ENCODE peak calls at places on chromosomes 13 and 19, in four cellular contexts. One of them, this sample, is unnamed.

GRCh38 chr13:27425151-27425917 is 915 bp downstream of the GTF3A start:
- DNase-seq in tibial artery: no peak
- DNase-seq in neuronal stem cell: no peak
- DNase-seq in mucosa of descending colon: no peak
- DNase-seq in this sample: no peak

GRCh38 chr13:98664047-98664446 is 87.1 kb upstream of the STK24 start:
- DNase-seq in tibial artery: no peak
- DNase-seq in neuronal stem cell: no peak
- DNase-seq in mucosa of descending colon: no peak
- DNase-seq in this sample: no peak

GRCh38 chr19:33241530-33242101 is 16.0 kb upstream of the SLC7A10 start:
- DNase-seq in tibial artery: no peak
- DNase-seq in neuronal stem cell: no peak
- DNase-seq in mucosa of descending colon: peak; percentile 59
- DNase-seq in this sample: no peak

GRCh38 chr13:97810152-97810551 is 143.3 kb upstream of the IPO5 start:
- DNase-seq in tibial artery: no peak
- DNase-seq in neuronal stem cell: no peak
- DNase-seq in mucosa of descending colon: no peak
- DNase-seq in this sample: no peak

GRCh38 chr13:39362652-39363390 is 240.2 kb downstream of the LHFPL6 start:
- DNase-seq in tibial artery: no peak
- DNase-seq in neuronal stem cell: no peak
- DNase-seq in mucosa of descending colon: no peak
- DNase-seq in this sample: no peak

GRCh38 chr19:38003427-38004099 is 96.6 kb downstream of the SIPA1L3 start:
- DNase-seq in tibial artery: peak; percentile 81
- DNase-seq in neuronal stem cell: peak; percentile 61
- DNase-seq in mucosa of descending colon: peak; percentile 74
- DNase-seq in this sample: no peak

GRCh38 chr13:44004881-44005280 is 125.2 kb downstream of the LACC1 start:
- DNase-seq in tibial artery: no peak
- DNase-seq in neuronal stem cell: no peak
- DNase-seq in mucosa of descending colon: no peak
- DNase-seq in this sample: no peak

GRCh38 chr19:51441410-51442390 is 16.6 kb downstream of the SIGLEC8 start:
- DNase-seq in tibial artery: no peak
- DNase-seq in neuronal stem cell: no peak
- DNase-seq in mucosa of descending colon: peak; percentile 81
- DNase-seq in this sample: no peak

GRCh38 chr13:95185311-95185710 is 115.9 kb downstream of the ABCC4 start:
- DNase-seq in tibial artery: no peak
- DNase-seq in neuronal stem cell: no peak
- DNase-seq in mucosa of descending colon: no peak
- DNase-seq in this sample: no peak

GRCh38 chr19:8311461-8312260 is 3.5 kb upstream of the CD320 start:
- DNase-seq in tibial artery: peak; percentile 68
- DNase-seq in neuronal stem cell: no peak
- DNase-seq in mucosa of descending colon: peak; percentile 73
- DNase-seq in this sample: no peak

GRCh38 chr13:51221674-51222509 is at the start of gene FAM124A:
- DNase-seq in tibial artery: no peak
- DNase-seq in neuronal stem cell: peak; percentile 70
- DNase-seq in mucosa of descending colon: no peak
- DNase-seq in this sample: no peak

GRCh38 chr13:97849305-97849704 is 104.2 kb upstream of the IPO5 start:
- DNase-seq in tibial artery: no peak
- DNase-seq in neuronal stem cell: peak; percentile 4
- DNase-seq in mucosa of descending colon: no peak
- DNase-seq in this sample: no peak

GRCh38 chr13:93146584-93147292 is 79.9 kb upstream of the GPC6 start:
- DNase-seq in tibial artery: no peak
- DNase-seq in neuronal stem cell: no peak
- DNase-seq in mucosa of descending colon: no peak
- DNase-seq in this sample: no peak

GRCh38 chr13:113835461-113836274 is 28.2 kb downstream of the GAS6 start:
- DNase-seq in tibial artery: no peak
- DNase-seq in neuronal stem cell: no peak
- DNase-seq in mucosa of descending colon: peak; percentile 49
- DNase-seq in this sample: no peak

GRCh38 chr13:30766957-30767603 is 31.7 kb downstream of the ALOX5AP start:
- DNase-seq in tibial artery: no peak
- DNase-seq in neuronal stem cell: no peak
- DNase-seq in mucosa of descending colon: no peak
- DNase-seq in this sample: no peak

GRCh38 chr13:41402695-41403511 is 54.4 kb upstream of the RGCC start:
- DNase-seq in tibial artery: no peak
- DNase-seq in neuronal stem cell: no peak
- DNase-seq in mucosa of descending colon: no peak
- DNase-seq in this sample: no peak

GRCh38 chr19:46716672-46717033 is 261 bp downstream of the PRKD2 start:
- DNase-seq in tibial artery: no peak
- DNase-seq in neuronal stem cell: no peak
- DNase-seq in mucosa of descending colon: no peak
- DNase-seq in this sample: no peak

GRCh38 chr13:71412231-71412630 is 454.8 kb downstream of the DACH1 start:
- DNase-seq in tibial artery: no peak
- DNase-seq in neuronal stem cell: no peak
- DNase-seq in mucosa of descending colon: no peak
- DNase-seq in this sample: no peak

GRCh38 chr13:74056829-74057564 is 77.2 kb downstream of the KLF12 start:
- DNase-seq in tibial artery: no peak
- DNase-seq in neuronal stem cell: no peak
- DNase-seq in mucosa of descending colon: no peak
- DNase-seq in this sample: no peak

GRCh38 chr13:57832187-57832586 is 200.6 kb downstream of the PCDH17 start:
- DNase-seq in tibial artery: no peak
- DNase-seq in neuronal stem cell: no peak
- DNase-seq in mucosa of descending colon: no peak
- DNase-seq in this sample: no peak

GRCh38 chr19:37519890-37520289 is 13.2 kb downstream of the ZNF793 start:
- DNase-seq in tibial artery: no peak
- DNase-seq in neuronal stem cell: no peak
- DNase-seq in mucosa of descending colon: no peak
- DNase-seq in this sample: no peak

GRCh38 chr19:1395194-1396018 is 5.9 kb downstream of the GAMT start:
- DNase-seq in tibial artery: no peak
- DNase-seq in neuronal stem cell: no peak
- DNase-seq in mucosa of descending colon: no peak
- DNase-seq in this sample: no peak

GRCh38 chr13:46698910-46699460 is 98.0 kb downstream of the ESD start:
- DNase-seq in tibial artery: no peak
- DNase-seq in neuronal stem cell: no peak
- DNase-seq in mucosa of descending colon: no peak
- DNase-seq in this sample: no peak

GRCh38 chr13:106161186-106161585 is 374.3 kb downstream of the EFNB2 start:
- DNase-seq in tibial artery: no peak
- DNase-seq in neuronal stem cell: no peak
- DNase-seq in mucosa of descending colon: no peak
- DNase-seq in this sample: no peak

GRCh38 chr13:64684685-64685431 is 2545.3 kb downstream of the PCDH9 start:
- DNase-seq in tibial artery: no peak
- DNase-seq in neuronal stem cell: no peak
- DNase-seq in mucosa of descending colon: no peak
- DNase-seq in this sample: no peak

GRCh38 chr13:42747399-42747873 is 33.9 kb upstream of the FAM216B start:
- DNase-seq in tibial artery: no peak
- DNase-seq in neuronal stem cell: no peak
- DNase-seq in mucosa of descending colon: no peak
- DNase-seq in this sample: no peak

GRCh38 chr13:29379281-29379680 is 216.2 kb downstream of the SLC7A1 start:
- DNase-seq in tibial artery: no peak
- DNase-seq in neuronal stem cell: no peak
- DNase-seq in mucosa of descending colon: no peak
- DNase-seq in this sample: no peak

GRCh38 chr19:40831502-40832430 is 18.5 kb downstream of the CYP2A6 start:
- DNase-seq in tibial artery: no peak
- DNase-seq in neuronal stem cell: no peak
- DNase-seq in mucosa of descending colon: no peak
- DNase-seq in this sample: no peak

GRCh38 chr19:48578891-48579290 is 26.9 kb downstream of the SULT2B1 start:
- DNase-seq in tibial artery: no peak
- DNase-seq in neuronal stem cell: no peak
- DNase-seq in mucosa of descending colon: no peak
- DNase-seq in this sample: no peak

GRCh38 chr13:29893438-29893837 is 43.0 kb upstream of the UBL3 start:
- DNase-seq in tibial artery: no peak
- DNase-seq in neuronal stem cell: no peak
- DNase-seq in mucosa of descending colon: no peak
- DNase-seq in this sample: no peak

GRCh38 chr13:106052200-106052767 is 483.2 kb downstream of the EFNB2 start:
- DNase-seq in tibial artery: no peak
- DNase-seq in neuronal stem cell: no peak
- DNase-seq in mucosa of descending colon: no peak
- DNase-seq in this sample: no peak

GRCh38 chr13:110869805-110870706 is 44.8 kb downstream of the ANKRD10 start:
- DNase-seq in tibial artery: peak; percentile 98
- DNase-seq in neuronal stem cell: no peak
- DNase-seq in mucosa of descending colon: peak; percentile 80
- DNase-seq in this sample: peak; percentile 57

GRCh38 chr13:53151692-53152421 is 123.2 kb downstream of the OLFM4 start:
- DNase-seq in tibial artery: no peak
- DNase-seq in neuronal stem cell: peak; percentile 82
- DNase-seq in mucosa of descending colon: no peak
- DNase-seq in this sample: no peak

GRCh38 chr19:15934332-15935078 is at the start of gene CYP4F11:
- DNase-seq in tibial artery: peak; percentile 89
- DNase-seq in neuronal stem cell: no peak
- DNase-seq in mucosa of descending colon: peak; percentile 89
- DNase-seq in this sample: no peak
- H3K9me3 ChIP-seq in tibial artery: peaks cover 6% of the 10 kb centered on the region
- H3K9me3 ChIP-seq in neuronal stem cell: peaks cover 31% of the 10 kb centered on the region
- H3K9me3 ChIP-seq in mucosa of descending colon: no peaks in the 10 kb centered on the region
- H3K9me3 ChIP-seq in this sample: no peaks in the 10 kb centered on the region

DNA sequence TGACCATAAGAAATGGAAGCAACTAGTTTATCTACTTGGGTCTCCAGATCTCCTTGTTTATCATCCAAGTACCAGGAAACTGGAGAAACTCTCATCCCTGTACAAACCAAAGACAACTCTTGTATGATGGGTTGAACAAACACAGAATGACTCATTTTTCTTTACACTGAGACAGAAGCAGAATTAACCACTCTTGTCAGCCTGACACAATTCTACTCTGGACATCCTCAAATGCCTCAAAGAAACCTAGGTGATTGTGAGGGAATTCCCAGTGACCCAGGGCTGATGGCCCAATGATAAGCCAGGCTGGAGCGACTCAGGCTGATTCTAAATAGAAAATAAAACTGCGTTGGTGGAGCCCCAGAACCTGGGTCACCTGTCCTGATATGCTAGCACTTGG is 151.4 kb downstream of the ZNF737 start:
- DNase-seq in tibial artery: no peak
- DNase-seq in neuronal stem cell: no peak
- DNase-seq in mucosa of descending colon: no peak
- DNase-seq in this sample: no peak
- H3K9me3 ChIP-seq in tibial artery: no peaks in the 10 kb centered on the region
- H3K9me3 ChIP-seq in neuronal stem cell: peaks cover 4% of the 10 kb centered on the region
- H3K9me3 ChIP-seq in mucosa of descending colon: peaks cover 22% of the 10 kb centered on the region
- H3K9me3 ChIP-seq in this sample: peaks cover 8% of the 10 kb centered on the region

DNA sequence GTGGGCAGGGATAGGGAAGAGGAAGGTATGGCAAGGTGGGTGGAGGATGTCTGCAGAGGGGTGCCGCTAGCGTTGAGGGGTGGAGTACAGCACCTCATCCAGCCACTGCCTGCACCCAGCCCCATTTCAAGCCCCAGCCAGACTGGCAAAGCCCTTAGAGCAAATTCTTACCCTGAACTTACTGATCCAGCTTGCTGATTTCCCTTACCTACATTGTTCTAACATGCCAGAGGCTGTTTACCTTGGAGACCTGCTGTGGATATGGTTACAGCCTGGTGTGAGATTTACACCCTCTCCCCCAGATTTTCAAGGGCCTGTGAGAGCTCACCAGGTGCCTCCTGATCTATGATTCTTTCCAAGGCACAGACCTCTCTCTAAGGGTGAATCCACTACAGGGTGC is 86.0 kb downstream of the ZNF726 start:
- DNase-seq in tibial artery: no peak
- DNase-seq in neuronal stem cell: no peak
- DNase-seq in mucosa of descending colon: no peak
- DNase-seq in this sample: no peak
- H3K9me3 ChIP-seq in tibial artery: peaks cover 4% of the 10 kb centered on the region
- H3K9me3 ChIP-seq in neuronal stem cell: peaks cover 67% of the 10 kb centered on the region
- H3K9me3 ChIP-seq in mucosa of descending colon: peaks cover 59% of the 10 kb centered on the region
- H3K9me3 ChIP-seq in this sample: peaks cover 61% of the 10 kb centered on the region

DNA sequence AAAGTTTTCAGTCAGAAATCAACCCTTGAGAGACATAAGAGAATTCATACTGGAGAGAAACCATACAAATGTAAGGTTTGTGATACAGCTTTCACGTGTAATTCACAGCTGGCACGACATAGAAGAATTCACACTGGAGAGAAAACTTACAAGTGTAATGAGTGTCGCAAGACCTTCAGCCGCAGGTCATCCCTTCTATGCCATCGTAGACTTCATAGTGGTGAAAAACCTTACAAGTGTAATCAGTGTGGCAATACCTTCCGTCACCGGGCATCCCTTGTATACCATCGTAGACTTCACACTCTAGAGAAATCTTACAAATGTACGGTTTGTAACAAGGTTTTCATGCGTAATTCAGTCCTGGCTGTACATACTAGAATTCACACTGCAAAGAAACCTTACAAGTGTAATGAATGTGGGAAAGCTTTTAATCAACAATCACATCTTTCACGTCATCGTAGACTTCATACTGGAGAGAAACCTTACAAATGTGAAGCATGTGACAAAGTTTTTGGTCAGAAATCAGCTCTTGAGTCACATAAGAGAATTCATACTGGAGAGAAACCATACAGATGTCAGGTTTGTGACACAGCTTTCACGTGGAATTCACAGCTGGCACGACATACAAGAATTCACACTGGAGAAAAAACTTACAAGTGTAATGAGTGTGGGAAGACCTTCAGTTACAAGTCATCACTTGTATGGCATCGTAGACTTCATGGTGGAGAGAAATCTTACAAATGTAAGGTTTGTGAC is 15.7 kb upstream of the ZNF701 start:
- DNase-seq in tibial artery: no peak
- DNase-seq in neuronal stem cell: no peak
- DNase-seq in mucosa of descending colon: no peak
- DNase-seq in this sample: no peak
- H3K9me3 ChIP-seq in tibial artery: peaks cover 37% of the 10 kb centered on the region
- H3K9me3 ChIP-seq in neuronal stem cell: peaks cover 18% of the 10 kb centered on the region
- H3K9me3 ChIP-seq in mucosa of descending colon: peaks cover 99% of the 10 kb centered on the region
- H3K9me3 ChIP-seq in this sample: peaks cover 100% of the 10 kb centered on the region

DNA sequence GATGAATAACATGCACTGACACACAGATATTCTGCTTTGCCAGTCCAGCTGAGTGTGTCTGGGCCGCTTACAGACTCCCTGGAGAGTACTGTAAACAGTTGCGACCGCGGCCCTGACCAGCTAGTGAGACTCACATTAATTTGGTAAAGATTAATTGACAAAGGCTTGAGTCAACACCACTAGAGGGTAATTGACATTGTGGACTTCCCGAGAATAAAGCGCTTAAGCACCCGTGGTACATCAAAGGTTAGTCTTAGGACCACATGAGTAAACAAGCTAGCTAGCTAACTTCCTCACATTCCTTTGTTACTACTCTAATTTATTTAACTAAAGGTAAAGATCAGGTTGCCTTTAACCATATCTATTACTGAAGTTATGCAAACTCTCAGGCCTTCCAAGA is 624.4 kb upstream of the ARGLU1 start:
- DNase-seq in tibial artery: no peak
- DNase-seq in neuronal stem cell: no peak
- DNase-seq in mucosa of descending colon: no peak
- DNase-seq in this sample: no peak
- H3K9me3 ChIP-seq in tibial artery: no peaks in the 10 kb centered on the region
- H3K9me3 ChIP-seq in neuronal stem cell: no peaks in the 10 kb centered on the region
- H3K9me3 ChIP-seq in mucosa of descending colon: no peaks in the 10 kb centered on the region
- H3K9me3 ChIP-seq in this sample: no peaks in the 10 kb centered on the region

GRCh38 chr19:57537953-57538547 is 10.9 kb downstream of the ZNF549 start:
- DNase-seq in tibial artery: no peak
- DNase-seq in neuronal stem cell: no peak
- DNase-seq in mucosa of descending colon: no peak
- DNase-seq in this sample: no peak
- H3K9me3 ChIP-seq in tibial artery: peaks cover 100% of the 10 kb centered on the region
- H3K9me3 ChIP-seq in neuronal stem cell: peaks cover 57% of the 10 kb centered on the region
- H3K9me3 ChIP-seq in mucosa of descending colon: peaks cover 100% of the 10 kb centered on the region
- H3K9me3 ChIP-seq in this sample: peaks cover 92% of the 10 kb centered on the region